ENCODE peak calls at places on chromosomes 3 and 15, in seven cellular contexts. J is Peyer's patch; R is CD8-positive, alpha-beta T cell; D is psoas muscle; U is adrenal gland; W is OCI-LY7; I is tibial artery. Y is an unnamed sample.

GRCh38 chr3:150521458-150521857 is 24.8 kb downstream of the SERP1 start:
- DNase-seq in J (no peak), R (no peak), D (no peak), U (no peak), W (no peak), I (no peak), Y (no peak)

GRCh38 chr3:175248832-175249231 is 389.7 kb downstream of the NAALADL2 start:
- DNase-seq in J (no peak), R (no peak), D (no peak), U (no peak), W (no peak), I (no peak), Y (no peak)

GRCh38 chr3:67661079-67661478 is 6.7 kb upstream of the SUCLG2 start:
- DNase-seq in J (no peak), R (no peak), D (no peak), U (no peak), W (no peak), I (no peak), Y (no peak)

GRCh38 chr3:130926504-130926903 is 32.6 kb downstream of the ATP2C1 start:
- DNase-seq in J (no peak), R (no peak), D (no peak), U (no peak), W (no peak), I (no peak), Y (no peak)

GRCh38 chr3:128122013-128122412 is 1.6 kb downstream of the RUVBL1 start:
- DNase-seq in J (no peak), R (no peak), D (no peak), U (no peak), W (no peak), I (no peak), Y (no peak)

GRCh38 chr3:132622756-132623155 is 25.7 kb downstream of the ACKR4 start:
- DNase-seq in J (no peak), R (no peak), D (no peak), U (no peak), W (no peak), I (no peak), Y (no peak)

GRCh38 chr3:139309880-139310279 is 33.9 kb upstream of the MRPS22 start:
- DNase-seq in J (no peak), R (no peak), D (no peak), U (peak; percentile 69), W (no peak), I (no peak), Y (no peak)

GRCh38 chr3:188975612-188976314 is 196.0 kb upstream of the TPRG1 start:
- DNase-seq in J (no peak), R (no peak), D (no peak), U (no peak), W (no peak), I (no peak), Y (no peak)

GRCh38 chr3:30042274-30042859 is 564.0 kb upstream of the TGFBR2 start:
- DNase-seq in J (no peak), R (peak; percentile 27), D (peak; percentile 28), U (peak; percentile 48), W (peak; percentile 57), I (peak; percentile 51), Y (no peak)

GRCh38 chr15:63586790-63587189 is 10.4 kb upstream of the FBXL22 start:
- DNase-seq in J (no peak), R (no peak), D (no peak), U (no peak), W (no peak), I (no peak), Y (no peak)

GRCh38 chr15:90664650-90665287 is 52.4 kb upstream of the BLM start:
- DNase-seq in J (no peak), R (no peak), D (peak; percentile 65), U (peak; percentile 45), W (no peak), I (peak; percentile 64), Y (no peak)

GRCh38 chr15:40990080-40990479 is 36.8 kb downstream of the CHAC1 start:
- DNase-seq in J (no peak), R (no peak), D (no peak), U (no peak), W (no peak), I (no peak), Y (no peak)

GRCh38 chr3:59913645-59914044 is 863.8 kb upstream of the CFAP20DC start:
- DNase-seq in J (no peak), R (no peak), D (no peak), U (no peak), W (no peak), I (no peak), Y (no peak)

GRCh38 chr3:123225557-123225956 is 23.8 kb downstream of the SEC22A start:
- DNase-seq in J (no peak), R (no peak), D (no peak), U (no peak), W (no peak), I (no peak), Y (no peak)

DNA sequence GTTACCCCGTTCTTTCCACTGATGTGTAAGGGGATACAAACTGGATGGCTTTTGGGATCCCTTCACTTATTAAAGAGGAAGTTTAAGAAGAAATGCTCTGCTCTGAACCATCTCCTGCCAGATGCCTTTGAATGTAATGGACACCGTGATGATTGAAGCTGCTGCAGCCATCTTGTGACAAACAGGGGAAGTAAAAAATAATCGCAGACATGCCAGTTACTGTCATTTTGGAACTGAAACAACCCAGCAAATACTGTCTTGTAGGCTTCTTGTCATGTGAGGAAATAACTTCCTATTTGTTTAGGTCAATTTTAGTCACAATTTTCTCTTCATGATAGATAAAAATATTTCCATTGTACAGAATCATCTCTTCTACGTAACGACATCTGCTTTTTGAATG is 224.0 kb downstream of the CHL1 start:
- DNase-seq in J (no peak), R (no peak), D (no peak), U (no peak), W (no peak), I (no peak), Y (no peak)
- H3K9me3 ChIP-seq in J (no peaks in the 10 kb centered on the region), R (no peaks in the 10 kb centered on the region), D (no peaks in the 10 kb centered on the region), U (no peaks in the 10 kb centered on the region), W (no peaks in the 10 kb centered on the region), I (no peaks in the 10 kb centered on the region), Y (no peaks in the 10 kb centered on the region)

GRCh38 chr15:25052191-25052999 is 97.6 kb downstream of the SNRPN start:
- DNase-seq in J (no peak), R (no peak), D (no peak), U (no peak), W (no peak), I (no peak), Y (no peak)
- H3K9me3 ChIP-seq in J (peaks cover 12% of the 10 kb centered on the region), R (peaks cover 91% of the 10 kb centered on the region), D (peaks cover 77% of the 10 kb centered on the region), U (no peaks in the 10 kb centered on the region), W (peaks cover 5% of the 10 kb centered on the region), I (peaks cover 99% of the 10 kb centered on the region), Y (peaks cover 48% of the 10 kb centered on the region)

GRCh38 chr15:26996250-26996649 is 25.3 kb downstream of the GABRG3 start:
- DNase-seq in J (no peak), R (no peak), D (no peak), U (no peak), W (no peak), I (no peak), Y (no peak)
- H3K9me3 ChIP-seq in J (no peaks in the 10 kb centered on the region), R (no peaks in the 10 kb centered on the region), D (no peaks in the 10 kb centered on the region), U (no peaks in the 10 kb centered on the region), W (no peaks in the 10 kb centered on the region), I (peaks cover 4% of the 10 kb centered on the region), Y (no peaks in the 10 kb centered on the region)

GRCh38 chr3:65896321-65896720 is 142.4 kb downstream of the MAGI1 start:
- DNase-seq in J (no peak), R (no peak), D (no peak), U (no peak), W (no peak), I (no peak), Y (no peak)
- H3K9me3 ChIP-seq in J (no peaks in the 10 kb centered on the region), R (no peaks in the 10 kb centered on the region), D (no peaks in the 10 kb centered on the region), U (no peaks in the 10 kb centered on the region), W (no peaks in the 10 kb centered on the region), I (no peaks in the 10 kb centered on the region), Y (no peaks in the 10 kb centered on the region)

DNA sequence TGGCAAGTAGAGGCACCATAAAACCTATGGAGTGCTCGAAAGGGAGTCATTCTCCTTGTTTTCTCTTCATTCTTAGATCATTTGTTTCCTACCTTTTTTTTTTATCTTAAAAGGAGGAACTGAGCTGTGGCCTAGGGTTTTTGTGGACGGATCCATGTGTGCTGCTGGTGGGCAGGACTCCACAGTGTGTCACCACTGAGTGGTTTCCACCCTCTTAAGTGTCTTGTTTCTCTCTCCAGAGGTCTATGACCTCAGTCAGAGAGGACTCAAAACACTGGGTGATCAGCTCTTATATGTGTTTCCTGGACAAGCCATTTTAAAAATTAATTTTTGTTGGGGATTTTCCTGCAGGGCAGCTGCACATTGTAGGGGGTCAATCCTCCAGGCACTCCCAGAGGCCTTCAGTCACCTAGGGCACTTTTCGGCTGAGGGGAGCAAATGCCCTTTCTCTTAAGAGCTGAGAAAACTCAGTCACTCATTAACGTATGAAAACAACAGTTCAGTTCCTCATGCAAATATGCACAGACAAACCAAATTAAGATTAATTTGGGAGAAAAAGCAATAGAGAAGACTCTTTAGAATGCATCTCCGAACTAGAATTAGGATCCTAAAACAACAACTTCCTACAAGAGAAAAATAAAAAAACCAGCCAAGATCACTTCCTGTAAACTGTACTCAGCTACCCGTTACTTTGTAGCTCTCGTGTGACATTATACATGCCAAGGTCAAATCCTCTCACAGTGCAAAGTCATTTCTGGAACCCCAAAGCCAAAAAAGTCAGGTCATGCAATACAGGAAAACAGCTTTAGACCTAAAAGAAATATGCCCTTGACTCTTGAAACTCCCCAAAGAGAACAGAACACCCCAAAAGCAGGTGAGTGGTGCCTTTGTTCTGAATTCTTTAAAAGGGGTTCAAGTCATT is 27.6 kb upstream of the FAM3D start:
- DNase-seq in J (no peak), R (no peak), D (no peak), U (no peak), W (no peak), I (no peak), Y (no peak)
- H3K9me3 ChIP-seq in J (no peaks in the 10 kb centered on the region), R (no peaks in the 10 kb centered on the region), D (no peaks in the 10 kb centered on the region), U (no peaks in the 10 kb centered on the region), W (peaks cover 17% of the 10 kb centered on the region), I (no peaks in the 10 kb centered on the region), Y (no peaks in the 10 kb centered on the region)

DNA sequence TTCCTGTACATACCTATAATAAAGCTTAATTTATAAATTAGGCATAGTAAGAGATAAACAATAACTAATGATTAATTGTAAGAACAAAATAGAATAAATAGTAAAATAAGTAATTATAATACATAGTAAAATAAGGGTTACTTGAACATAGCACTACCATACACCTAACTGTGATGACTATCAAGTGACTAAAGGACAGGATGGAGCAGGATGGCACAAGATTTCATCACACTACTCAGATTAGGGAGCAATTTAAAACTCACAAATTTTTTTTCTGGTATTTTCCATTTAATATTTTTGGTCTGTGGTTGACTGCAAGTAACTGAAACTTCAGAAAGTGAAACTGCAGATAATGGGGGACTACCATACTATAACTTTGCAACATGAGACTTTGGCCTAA is 14.8 kb downstream of the RFX7 start:
- DNase-seq in J (no peak), R (no peak), D (no peak), U (no peak), W (no peak), I (no peak), Y (no peak)
- H3K9me3 ChIP-seq in J (no peaks in the 10 kb centered on the region), R (no peaks in the 10 kb centered on the region), D (peaks cover 31% of the 10 kb centered on the region), U (peaks cover 6% of the 10 kb centered on the region), W (peaks cover 81% of the 10 kb centered on the region), I (peaks cover 11% of the 10 kb centered on the region), Y (peaks cover 9% of the 10 kb centered on the region)

GRCh38 chr3:170058127-170058526 is 20.3 kb downstream of the GPR160 start:
- DNase-seq in J (no peak), R (no peak), D (no peak), U (no peak), W (peak; percentile 75), I (no peak), Y (no peak)
- H3K9me3 ChIP-seq in J (no peaks in the 10 kb centered on the region), R (no peaks in the 10 kb centered on the region), D (no peaks in the 10 kb centered on the region), U (no peaks in the 10 kb centered on the region), W (no peaks in the 10 kb centered on the region), I (no peaks in the 10 kb centered on the region), Y (no peaks in the 10 kb centered on the region)

Y was measured in T-helper 17 cell.